ENCODE peak calls at places on chromosome 1, in eight cellular contexts. B is BE2C; U is activated naive CD4-positive, alpha-beta T cell treated with anti-CD3 and anti-CD28 coated beads, Interleukin-2, amount 10 ng/mL, durations not matched to agents 7 days and 5 days; A is Daoy; K is A549; D is dorsolateral prefrontal cortex; Q is cardiac septum; L is astrocyte of the spinal cord. T is an unnamed sample.

GRCh38 chr1:232292818-232293217 is 337.1 kb downstream of the SIPA1L2 start:
- DNase-seq in B (no peak), U (no peak), A (no peak), K (no peak), D (no peak), Q (no peak), L (no peak), T (no peak)

GRCh38 chr1:167488786-167489185 is 29.5 kb downstream of the CD247 start:
- DNase-seq in B (no peak), U (no peak), A (no peak), K (no peak), D (no peak), Q (no peak), L (no peak), T (no peak)

GRCh38 chr1:109687641-109688499 is at the start of gene GSTM1:
- DNase-seq in B (no peak), U (no peak), A (peak; percentile 47), K (no peak), D (peak; percentile 52), Q (peak; percentile 96), L (peak; percentile 78), T (peak; percentile 71)

GRCh38 chr1:30533141-30533540 is 190.2 kb downstream of the MATN1 start:
- DNase-seq in B (no peak), U (no peak), A (no peak), K (no peak), D (no peak), Q (peak; percentile 20), L (no peak), T (no peak)

GRCh38 chr1:63642901-63643300 is 49.7 kb downstream of the PGM1 start:
- DNase-seq in B (no peak), U (no peak), A (no peak), K (no peak), D (no peak), Q (no peak), L (no peak), T (no peak)

GRCh38 chr1:204703826-204704612 is 18.5 kb upstream of the LRRN2 start:
- DNase-seq in B (no peak), U (no peak), A (no peak), K (no peak), D (no peak), Q (no peak), L (no peak), T (no peak)

GRCh38 chr1:1347663-1348419 is 1.4 kb downstream of the DVL1 start:
- DNase-seq in B (peak; percentile 52), U (no peak), A (peak; percentile 56), K (no peak), D (no peak), Q (no peak), L (peak; percentile 31), T (no peak)

GRCh38 chr1:100313382-100313781 is 38.9 kb upstream of the CDC14A start:
- DNase-seq in B (no peak), U (no peak), A (no peak), K (no peak), D (no peak), Q (no peak), L (no peak), T (no peak)

GRCh38 chr1:6338685-6339084 is 54.9 kb downstream of the ACOT7 start:
- DNase-seq in B (no peak), U (no peak), A (no peak), K (no peak), D (no peak), Q (no peak), L (no peak), T (no peak)

GRCh38 chr1:94385354-94385947 is 32.7 kb upstream of the ABCD3 start:
- DNase-seq in B (no peak), U (no peak), A (no peak), K (no peak), D (no peak), Q (no peak), L (no peak), T (no peak)

GRCh38 chr1:217332426-217333065 is 298.3 kb downstream of the GPATCH2 start:
- DNase-seq in B (peak; percentile 21), U (no peak), A (no peak), K (no peak), D (no peak), Q (no peak), L (no peak), T (no peak)

GRCh38 chr1:228282329-228283042 is 74.6 kb downstream of the OBSCN start:
- DNase-seq in B (peak; percentile 12), U (no peak), A (no peak), K (no peak), D (no peak), Q (peak; percentile 76), L (no peak), T (no peak)